ENCODE peak calls at places on chromosomes 5 and 9, in five cellular contexts. K is heart left ventricle; J is A549; C is CD8-positive, alpha-beta memory T cell; M is BJ. L is an unnamed sample.

GRCh38 chr5:1824903-1825841 is 24.0 kb downstream of the NDUFS6 start:
- DNase-seq in K (no peak), J (no peak), C (no peak), M (no peak), L (no peak)

GRCh38 chr9:121220996-121221671 is 19.5 kb upstream of the RAB14 start:
- DNase-seq in K (no peak), J (no peak), C (no peak), M (no peak), L (no peak)

GRCh38 chr9:27078685-27079084 is 30.3 kb upstream of the TEK start:
- DNase-seq in K (no peak), J (no peak), C (no peak), M (no peak), L (no peak)

GRCh38 chr5:149452665-149453617 is 73.8 kb upstream of the IL17B start:
- DNase-seq in K (peak; percentile 84), J (no peak), C (no peak), M (peak; percentile 91), L (peak; percentile 87)

GRCh38 chr5:87074934-87075541 is 192.6 kb upstream of the RASA1 start:
- DNase-seq in K (no peak), J (no peak), C (no peak), M (no peak), L (no peak)

GRCh38 chr5:57863661-57864060 is 381.1 kb upstream of the ACTBL2 start:
- DNase-seq in K (no peak), J (no peak), C (no peak), M (no peak), L (peak; percentile 77)

GRCh38 chr5:3288325-3288724 is 307.3 kb upstream of the IRX1 start:
- DNase-seq in K (no peak), J (no peak), C (no peak), M (no peak), L (no peak)

GRCh38 chr5:36150676-36151433 is 832 bp downstream of the LMBRD2 start:
- DNase-seq in K (no peak), J (peak; percentile 21), C (peak; percentile 19), M (no peak), L (no peak)

GRCh38 chr9:69180670-69181069 is 6.6 kb downstream of the TJP2 start:
- DNase-seq in K (no peak), J (peak; percentile 64), C (no peak), M (peak; percentile 95), L (peak; percentile 93)

GRCh38 chr5:127876384-127876783 is 173.2 kb downstream of the CCDC192 start:
- DNase-seq in K (no peak), J (no peak), C (no peak), M (no peak), L (no peak)

GRCh38 chr9:86846679-86847078 is 100.6 kb downstream of the GAS1 start:
- DNase-seq in K (no peak), J (no peak), C (no peak), M (no peak), L (peak; percentile 12)

GRCh38 chr5:73170522-73170921 is 2.5 kb upstream of the TMEM174 start:
- DNase-seq in K (no peak), J (no peak), C (no peak), M (no peak), L (no peak)

GRCh38 chr5:118793652-118794051 is 194.7 kb downstream of the DTWD2 start:
- DNase-seq in K (no peak), J (no peak), C (no peak), M (no peak), L (no peak)

GRCh38 chr5:118794281-118794680 is 194.1 kb downstream of the DTWD2 start:
- DNase-seq in K (no peak), J (no peak), C (no peak), M (no peak), L (no peak)

GRCh38 chr5:118788351-118788750 is 200.0 kb downstream of the DTWD2 start:
- DNase-seq in K (no peak), J (no peak), C (no peak), M (no peak), L (no peak)

GRCh38 chr5:118793091-118793490 is 195.3 kb downstream of the DTWD2 start:
- DNase-seq in K (no peak), J (no peak), C (no peak), M (no peak), L (no peak)

DNA sequence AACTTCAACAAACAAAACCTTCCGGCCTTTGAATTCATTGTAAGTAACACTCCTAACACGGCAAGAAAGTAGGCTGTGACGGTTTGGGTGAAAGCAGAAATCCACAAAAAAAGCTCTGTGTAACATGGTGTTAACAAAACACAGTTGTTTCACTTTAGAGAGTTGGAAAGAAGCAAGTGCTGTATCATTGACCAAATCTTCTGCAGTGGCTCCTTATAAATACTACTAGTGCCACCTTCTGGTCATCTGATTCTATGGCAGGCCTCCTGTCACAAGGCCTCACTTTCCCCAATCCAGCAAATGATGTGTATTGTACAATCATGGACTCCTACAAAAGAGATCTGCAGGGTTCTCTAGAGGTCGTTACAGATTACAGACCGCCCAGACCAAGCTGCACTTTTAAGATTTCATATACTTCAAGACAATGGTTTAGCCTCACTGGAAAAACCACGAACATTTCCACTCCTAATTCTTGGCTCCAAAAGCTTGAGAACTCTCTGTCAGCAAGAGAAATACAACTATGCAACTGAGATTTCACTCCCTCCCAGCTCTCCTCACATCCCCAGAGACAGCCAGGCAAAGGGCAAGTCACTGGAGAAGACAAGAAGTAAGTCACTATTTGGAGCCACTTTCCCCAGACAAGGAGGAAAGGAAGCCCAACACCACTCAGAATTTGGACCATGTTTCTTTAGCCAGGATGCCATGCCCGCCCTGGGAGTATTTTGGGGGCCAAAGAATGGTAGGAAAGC is 196.2 kb downstream of the DTWD2 start:
- DNase-seq in K (no peak), J (peak; percentile 18), C (no peak), M (peak; percentile 24), L (peak; percentile 44)
- H3K4me3 ChIP-seq in K (peak overlapping the region; percentile 30), J (no peak overlapping the region), C (no peak overlapping the region), M (no peak overlapping the region), L (no peak overlapping the region)

DNA sequence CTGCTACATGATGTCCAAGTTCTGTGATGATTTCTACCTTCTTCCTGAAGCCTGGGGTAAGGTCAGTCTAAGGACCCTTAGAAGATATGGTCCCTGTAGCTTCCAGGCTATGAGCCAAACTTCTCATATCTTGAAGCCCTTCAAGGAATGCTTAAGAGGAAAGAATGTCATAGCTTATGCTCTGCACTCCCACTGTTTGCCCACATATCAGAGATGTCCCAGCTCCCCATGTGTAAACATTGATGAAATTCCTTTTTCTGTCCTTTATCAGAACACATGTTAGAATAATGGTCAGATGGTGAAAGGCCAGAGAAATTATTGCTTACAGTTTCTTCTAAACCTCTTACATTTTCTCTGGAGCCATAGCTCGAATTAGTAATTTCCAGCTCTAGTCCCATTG is 41.4 kb upstream of the RUSC2 start:
- DNase-seq in K (no peak), J (no peak), C (no peak), M (no peak), L (no peak)
- H3K4me3 ChIP-seq in K (no peak overlapping the region), J (no peak overlapping the region), C (no peak overlapping the region), M (no peak overlapping the region), L (no peak overlapping the region)

DNA sequence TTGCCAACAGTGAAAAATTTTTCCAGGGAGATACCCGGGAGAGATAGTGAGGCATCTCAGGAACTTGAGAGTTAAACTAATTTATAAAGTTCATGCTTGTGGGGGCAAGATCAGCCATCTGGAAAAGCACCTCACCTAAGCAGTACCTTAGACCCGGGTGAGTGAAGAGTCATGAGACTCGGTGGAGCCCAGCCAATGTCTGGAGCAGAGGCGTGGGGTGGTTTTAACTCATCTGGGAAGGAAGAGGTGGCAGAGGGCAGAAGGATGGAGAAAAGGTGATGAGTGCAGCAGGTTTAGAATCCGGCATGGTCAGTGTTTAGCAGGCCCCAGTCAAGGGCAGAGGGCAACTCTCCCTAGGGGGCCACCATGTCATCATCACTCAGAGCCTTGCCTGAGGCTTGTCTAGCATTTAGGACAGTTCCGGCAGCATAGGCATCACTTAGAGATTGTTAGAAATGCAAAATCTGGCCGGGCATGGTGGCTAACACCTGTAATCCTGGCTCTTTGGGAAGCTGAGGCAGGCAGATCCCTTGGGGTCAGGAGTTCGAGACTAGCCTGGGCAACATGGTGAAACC is 4.3 kb upstream of the RNF183 start:
- DNase-seq in K (no peak), J (no peak), C (no peak), M (no peak), L (no peak)
- H3K4me3 ChIP-seq in K (no peak overlapping the region), J (no peak overlapping the region), C (no peak overlapping the region), M (no peak overlapping the region), L (no peak overlapping the region)

GRCh38 chr5:17224858-17225436 is 7.5 kb downstream of the BASP1 start:
- DNase-seq in K (no peak), J (no peak), C (no peak), M (no peak), L (no peak)

GRCh38 chr5:17221843-17222614 is 4.6 kb downstream of the BASP1 start:
- DNase-seq in K (no peak), J (no peak), C (no peak), M (no peak), L (no peak)

GRCh38 chr5:17225551-17225950 is 8.1 kb downstream of the BASP1 start:
- DNase-seq in K (no peak), J (no peak), C (no peak), M (no peak), L (no peak)

GRCh38 chr5:17223375-17224185 is 6.1 kb downstream of the BASP1 start:
- DNase-seq in K (no peak), J (no peak), C (no peak), M (no peak), L (no peak)

GRCh38 chr5:17222679-17223078 is 5.2 kb downstream of the BASP1 start:
- DNase-seq in K (no peak), J (no peak), C (no peak), M (no peak), L (no peak)
- H3K4me3 ChIP-seq in K (no peak overlapping the region), J (peak overlapping the region; percentile 95), C (no peak overlapping the region), M (no peak overlapping the region), L (no peak overlapping the region)

L was measured in AG04449.